ENCODE peak calls at places on chromosomes 2 and 18, in eight cellular contexts. B, Z, J, A, W, K, D and M are unnamed samples.

GRCh38 chr2:129296401-129297343 is 682.8 kb upstream of the RAB6C start:
- DNase-seq in B (no peak), Z (no peak), J (no peak), A (no peak), W (no peak), K (no peak), D (no peak), M (no peak)

GRCh38 chr18:44033144-44033543 is 647.5 kb upstream of the SETBP1 start:
- DNase-seq in B (no peak), Z (no peak), J (no peak), A (peak), W (no peak), K (no peak), D (no peak), M (no peak)

GRCh38 chr2:217756375-217757107 is 246.3 kb downstream of the TNS1 start:
- DNase-seq in B (peak), Z (no peak), J (no peak), A (peak), W (peak), K (peak), D (peak), M (peak)

GRCh38 chr2:219029829-219030165 is 11.5 kb downstream of the CFAP65 start:
- DNase-seq in B (peak), Z (peak), J (peak), A (peak), W (peak), K (peak), D (peak), M (peak)

GRCh38 chr2:52995439-52995838 is 772.2 kb upstream of the CHAC2 start:
- DNase-seq in B (no peak), Z (no peak), J (no peak), A (no peak), W (no peak), K (no peak), D (no peak), M (no peak)

GRCh38 chr2:210199186-210199765 is 26.0 kb downstream of the ACADL start:
- DNase-seq in B (peak), Z (peak), J (peak), A (no peak), W (no peak), K (no peak), D (no peak), M (no peak)

GRCh38 chr2:58875462-58875861 is 634.3 kb upstream of the FANCL start:
- DNase-seq in B (no peak), Z (no peak), J (no peak), A (no peak), W (no peak), K (no peak), D (no peak), M (no peak)

GRCh38 chr2:238169708-238170251 is 11.0 kb downstream of the ERFE start:
- DNase-seq in B (peak), Z (no peak), J (peak), A (no peak), W (no peak), K (peak), D (no peak), M (no peak)

GRCh38 chr2:175903384-175903936 is 98.6 kb downstream of the LNPK start:
- DNase-seq in B (no peak), Z (no peak), J (no peak), A (no peak), W (no peak), K (no peak), D (no peak), M (no peak)

GRCh38 chr2:19801367-19802087 is 100.3 kb downstream of the TTC32 start:
- DNase-seq in B (no peak), Z (no peak), J (peak), A (peak), W (no peak), K (peak), D (no peak), M (peak)

GRCh38 chr2:108573070-108573469 is 38.8 kb downstream of the LIMS1 start:
- DNase-seq in B (no peak), Z (no peak), J (peak), A (no peak), W (no peak), K (no peak), D (no peak), M (no peak)

GRCh38 chr2:69385443-69386151 is 1.4 kb downstream of the GFPT1 start:
- DNase-seq in B (peak), Z (no peak), J (no peak), A (peak), W (no peak), K (no peak), D (no peak), M (no peak)

GRCh38 chr2:32969444-32970162 is 22.9 kb downstream of the LTBP1 start:
- DNase-seq in B (no peak), Z (no peak), J (no peak), A (no peak), W (no peak), K (no peak), D (no peak), M (no peak)

GRCh38 chr2:109609352-109610024 is 4.3 kb downstream of the SEPTIN10 start:
- DNase-seq in B (no peak), Z (no peak), J (peak), A (no peak), W (no peak), K (no peak), D (no peak), M (no peak)

GRCh38 chr2:112001136-112001764 is 53.8 kb upstream of the TMEM87B start:
- DNase-seq in B (no peak), Z (peak), J (no peak), A (no peak), W (no peak), K (no peak), D (no peak), M (no peak)

GRCh38 chr2:120253021-120253882 is 600 bp downstream of the RALB start:
- DNase-seq in B (peak), Z (peak), J (peak), A (peak), W (peak), K (peak), D (peak), M (peak)

GRCh38 chr2:64644240-64645013 is 9.3 kb downstream of the SERTAD2 start:
- DNase-seq in B (peak), Z (no peak), J (peak), A (peak), W (peak), K (peak), D (peak), M (peak)

GRCh38 chr2:66930499-66931165 is 466.5 kb upstream of the ETAA1 start:
- DNase-seq in B (no peak), Z (no peak), J (no peak), A (no peak), W (no peak), K (no peak), D (no peak), M (no peak)

GRCh38 chr2:223283329-223283728 is 231.3 kb downstream of the KCNE4 start:
- DNase-seq in B (no peak), Z (no peak), J (no peak), A (no peak), W (no peak), K (no peak), D (no peak), M (no peak)

GRCh38 chr2:43171789-43172188 is 54.6 kb downstream of the ZFP36L2 start:
- DNase-seq in B (no peak), Z (peak), J (peak), A (peak), W (no peak), K (peak), D (no peak), M (no peak)

GRCh38 chr2:134453973-134454372 is 200.1 kb downstream of the MGAT5 start:
- DNase-seq in B (no peak), Z (no peak), J (no peak), A (no peak), W (peak), K (no peak), D (no peak), M (no peak)

GRCh38 chr2:217356795-217357194 is 496.9 kb upstream of the TNP1 start:
- DNase-seq in B (peak), Z (no peak), J (no peak), A (no peak), W (no peak), K (peak), D (no peak), M (no peak)